ENCODE peak calls at places on chromosomes 7 and 10, in nine cellular contexts. One of them, this sample, is unnamed.

GRCh38 chr10:114278884-114279191 is 39.8 kb downstream of the VWA2 start:
- DNase-seq in NCI-H1694 treated with DMSO at 0.1 percent for 48 hours: no peak
- DNase-seq in amniotic stem cell: no peak
- DNase-seq in M059J: no peak
- DNase-seq in NCI-H1092 treated with DMSO at 0.1 percent for 48 hours: no peak
- DNase-seq in A549: no peak
- DNase-seq in brain microvascular endothelial cell: no peak
- DNase-seq in HEK293T: no peak
- DNase-seq in activated naive CD8-positive, alpha-beta T cell treated with anti-CD3 and anti-CD28 coated beads, Interleukin-2, amount 50 U/mL, for 24 hours: no peak
- DNase-seq in this sample: no peak

GRCh38 chr10:111076682-111077661 is at the start of gene ADRA2A:
- DNase-seq in NCI-H1694 treated with DMSO at 0.1 percent for 48 hours: peak; percentile 16
- DNase-seq in amniotic stem cell: no peak
- DNase-seq in M059J: peak; percentile 44
- DNase-seq in NCI-H1092 treated with DMSO at 0.1 percent for 48 hours: peak; percentile 0
- DNase-seq in A549: peak; percentile 30
- DNase-seq in brain microvascular endothelial cell: peak; percentile 28
- DNase-seq in HEK293T: peak; percentile 81
- DNase-seq in activated naive CD8-positive, alpha-beta T cell treated with anti-CD3 and anti-CD28 coated beads, Interleukin-2, amount 50 U/mL, for 24 hours: peak; percentile 23
- DNase-seq in this sample: peak; percentile 36

GRCh38 chr7:53383131-53383530 is 347.7 kb downstream of the POM121L12 start:
- DNase-seq in NCI-H1694 treated with DMSO at 0.1 percent for 48 hours: no peak
- DNase-seq in amniotic stem cell: no peak
- DNase-seq in M059J: peak; percentile 34
- DNase-seq in NCI-H1092 treated with DMSO at 0.1 percent for 48 hours: no peak
- DNase-seq in A549: no peak
- DNase-seq in brain microvascular endothelial cell: no peak
- DNase-seq in HEK293T: no peak
- DNase-seq in activated naive CD8-positive, alpha-beta T cell treated with anti-CD3 and anti-CD28 coated beads, Interleukin-2, amount 50 U/mL, for 24 hours: no peak
- DNase-seq in this sample: no peak

GRCh38 chr7:100584046-100584676 is 1.8 kb downstream of the LRCH4 start:
- DNase-seq in NCI-H1694 treated with DMSO at 0.1 percent for 48 hours: no peak
- DNase-seq in amniotic stem cell: no peak
- DNase-seq in M059J: no peak
- DNase-seq in NCI-H1092 treated with DMSO at 0.1 percent for 48 hours: no peak
- DNase-seq in A549: no peak
- DNase-seq in brain microvascular endothelial cell: peak; percentile 5
- DNase-seq in HEK293T: no peak
- DNase-seq in activated naive CD8-positive, alpha-beta T cell treated with anti-CD3 and anti-CD28 coated beads, Interleukin-2, amount 50 U/mL, for 24 hours: no peak
- DNase-seq in this sample: no peak

GRCh38 chr10:44569193-44570091 is 184.5 kb upstream of the CXCL12 start:
- DNase-seq in NCI-H1694 treated with DMSO at 0.1 percent for 48 hours: no peak
- DNase-seq in amniotic stem cell: peak; percentile 52
- DNase-seq in M059J: peak; percentile 81
- DNase-seq in NCI-H1092 treated with DMSO at 0.1 percent for 48 hours: no peak
- DNase-seq in A549: no peak
- DNase-seq in brain microvascular endothelial cell: peak; percentile 89
- DNase-seq in HEK293T: no peak
- DNase-seq in activated naive CD8-positive, alpha-beta T cell treated with anti-CD3 and anti-CD28 coated beads, Interleukin-2, amount 50 U/mL, for 24 hours: no peak
- DNase-seq in this sample: no peak

GRCh38 chr10:29392376-29393021 is 103.6 kb downstream of the LYZL1 start:
- DNase-seq in NCI-H1694 treated with DMSO at 0.1 percent for 48 hours: peak; percentile 9
- DNase-seq in amniotic stem cell: peak; percentile 14
- DNase-seq in M059J: peak; percentile 38
- DNase-seq in NCI-H1092 treated with DMSO at 0.1 percent for 48 hours: peak; percentile 63
- DNase-seq in A549: peak; percentile 47
- DNase-seq in brain microvascular endothelial cell: peak; percentile 57
- DNase-seq in HEK293T: peak; percentile 32
- DNase-seq in activated naive CD8-positive, alpha-beta T cell treated with anti-CD3 and anti-CD28 coated beads, Interleukin-2, amount 50 U/mL, for 24 hours: peak; percentile 40
- DNase-seq in this sample: no peak

GRCh38 chr7:143384148-143384547 is 3.0 kb downstream of the ZYX start:
- DNase-seq in NCI-H1694 treated with DMSO at 0.1 percent for 48 hours: no peak
- DNase-seq in amniotic stem cell: no peak
- DNase-seq in M059J: no peak
- DNase-seq in NCI-H1092 treated with DMSO at 0.1 percent for 48 hours: no peak
- DNase-seq in A549: no peak
- DNase-seq in brain microvascular endothelial cell: peak; percentile 35
- DNase-seq in HEK293T: no peak
- DNase-seq in activated naive CD8-positive, alpha-beta T cell treated with anti-CD3 and anti-CD28 coated beads, Interleukin-2, amount 50 U/mL, for 24 hours: no peak
- DNase-seq in this sample: no peak

GRCh38 chr10:13971586-13972475 is 358.9 kb downstream of the FRMD4A start:
- DNase-seq in NCI-H1694 treated with DMSO at 0.1 percent for 48 hours: no peak
- DNase-seq in amniotic stem cell: no peak
- DNase-seq in M059J: peak; percentile 67
- DNase-seq in NCI-H1092 treated with DMSO at 0.1 percent for 48 hours: no peak
- DNase-seq in A549: no peak
- DNase-seq in brain microvascular endothelial cell: no peak
- DNase-seq in HEK293T: no peak
- DNase-seq in activated naive CD8-positive, alpha-beta T cell treated with anti-CD3 and anti-CD28 coated beads, Interleukin-2, amount 50 U/mL, for 24 hours: no peak
- DNase-seq in this sample: no peak

GRCh38 chr7:76071316-76072242 is 23.7 kb downstream of the MDH2 start:
- DNase-seq in NCI-H1694 treated with DMSO at 0.1 percent for 48 hours: no peak
- DNase-seq in amniotic stem cell: no peak
- DNase-seq in M059J: no peak
- DNase-seq in NCI-H1092 treated with DMSO at 0.1 percent for 48 hours: no peak
- DNase-seq in A549: no peak
- DNase-seq in brain microvascular endothelial cell: no peak
- DNase-seq in HEK293T: peak; percentile 12
- DNase-seq in activated naive CD8-positive, alpha-beta T cell treated with anti-CD3 and anti-CD28 coated beads, Interleukin-2, amount 50 U/mL, for 24 hours: no peak
- DNase-seq in this sample: no peak